ENCODE peak calls at places on chromosomes 11 and 22, in eight cellular contexts. One of them, this sample, is unnamed.

GRCh38 chr22:50089231-50090140 is at the start of gene MOV10L1:
- DNase-seq in cardiac muscle cell: no peak
- DNase-seq in GM06990: no peak
- DNase-seq in activated naive CD4-positive, alpha-beta T cell treated with anti-CD3 and anti-CD28 coated beads for 36 hours: no peak
- DNase-seq in PC-9: no peak
- DNase-seq in hippocampal formation: no peak
- DNase-seq in stimulated activated CD4-positive, alpha-beta T cell treated with anti-CD3 and anti-CD28 coated beads, Interleukin-15, amount 100 ng/mL, for 48 hours: peak
- DNase-seq in HCT116: no peak
- DNase-seq in this sample: no peak

GRCh38 chr22:46086577-46087335 is 63.6 kb upstream of the PPARA start:
- DNase-seq in cardiac muscle cell: no peak
- DNase-seq in GM06990: no peak
- DNase-seq in activated naive CD4-positive, alpha-beta T cell treated with anti-CD3 and anti-CD28 coated beads for 36 hours: no peak
- DNase-seq in PC-9: no peak
- DNase-seq in hippocampal formation: no peak
- DNase-seq in stimulated activated CD4-positive, alpha-beta T cell treated with anti-CD3 and anti-CD28 coated beads, Interleukin-15, amount 100 ng/mL, for 48 hours: no peak
- DNase-seq in HCT116: no peak
- DNase-seq in this sample: no peak

GRCh38 chr22:37418627-37419369 is 8.5 kb downstream of the ELFN2 start:
- DNase-seq in cardiac muscle cell: no peak
- DNase-seq in GM06990: no peak
- DNase-seq in activated naive CD4-positive, alpha-beta T cell treated with anti-CD3 and anti-CD28 coated beads for 36 hours: no peak
- DNase-seq in PC-9: no peak
- DNase-seq in hippocampal formation: no peak
- DNase-seq in stimulated activated CD4-positive, alpha-beta T cell treated with anti-CD3 and anti-CD28 coated beads, Interleukin-15, amount 100 ng/mL, for 48 hours: no peak
- DNase-seq in HCT116: no peak
- DNase-seq in this sample: no peak

GRCh38 chr11:22521226-22521625 is 104.4 kb downstream of the FANCF start:
- DNase-seq in cardiac muscle cell: no peak
- DNase-seq in GM06990: peak
- DNase-seq in activated naive CD4-positive, alpha-beta T cell treated with anti-CD3 and anti-CD28 coated beads for 36 hours: peak
- DNase-seq in PC-9: no peak
- DNase-seq in hippocampal formation: no peak
- DNase-seq in stimulated activated CD4-positive, alpha-beta T cell treated with anti-CD3 and anti-CD28 coated beads, Interleukin-15, amount 100 ng/mL, for 48 hours: no peak
- DNase-seq in HCT116: peak
- DNase-seq in this sample: no peak

GRCh38 chr11:95919514-95919913 is 4.4 kb downstream of the MTMR2 start:
- DNase-seq in cardiac muscle cell: no peak
- DNase-seq in GM06990: no peak
- DNase-seq in activated naive CD4-positive, alpha-beta T cell treated with anti-CD3 and anti-CD28 coated beads for 36 hours: no peak
- DNase-seq in PC-9: no peak
- DNase-seq in hippocampal formation: no peak
- DNase-seq in stimulated activated CD4-positive, alpha-beta T cell treated with anti-CD3 and anti-CD28 coated beads, Interleukin-15, amount 100 ng/mL, for 48 hours: no peak
- DNase-seq in HCT116: no peak
- DNase-seq in this sample: no peak

GRCh38 chr22:23067023-23067650 is 3.2 kb upstream of the GNAZ start:
- DNase-seq in cardiac muscle cell: no peak
- DNase-seq in GM06990: no peak
- DNase-seq in activated naive CD4-positive, alpha-beta T cell treated with anti-CD3 and anti-CD28 coated beads for 36 hours: no peak
- DNase-seq in PC-9: no peak
- DNase-seq in hippocampal formation: no peak
- DNase-seq in stimulated activated CD4-positive, alpha-beta T cell treated with anti-CD3 and anti-CD28 coated beads, Interleukin-15, amount 100 ng/mL, for 48 hours: no peak
- DNase-seq in HCT116: no peak
- DNase-seq in this sample: no peak

GRCh38 chr11:130070829-130071205 is 1.1 kb downstream of the APLP2 start:
- DNase-seq in cardiac muscle cell: peak
- DNase-seq in GM06990: no peak
- DNase-seq in activated naive CD4-positive, alpha-beta T cell treated with anti-CD3 and anti-CD28 coated beads for 36 hours: no peak
- DNase-seq in PC-9: no peak
- DNase-seq in hippocampal formation: peak
- DNase-seq in stimulated activated CD4-positive, alpha-beta T cell treated with anti-CD3 and anti-CD28 coated beads, Interleukin-15, amount 100 ng/mL, for 48 hours: no peak
- DNase-seq in HCT116: no peak
- DNase-seq in this sample: no peak

GRCh38 chr11:18371279-18371678 is 23.1 kb upstream of the LDHA start:
- DNase-seq in cardiac muscle cell: peak
- DNase-seq in GM06990: no peak
- DNase-seq in activated naive CD4-positive, alpha-beta T cell treated with anti-CD3 and anti-CD28 coated beads for 36 hours: no peak
- DNase-seq in PC-9: no peak
- DNase-seq in hippocampal formation: no peak
- DNase-seq in stimulated activated CD4-positive, alpha-beta T cell treated with anti-CD3 and anti-CD28 coated beads, Interleukin-15, amount 100 ng/mL, for 48 hours: no peak
- DNase-seq in HCT116: no peak
- DNase-seq in this sample: no peak

GRCh38 chr11:119450590-119450989 is 27.6 kb upstream of the THY1 start:
- DNase-seq in cardiac muscle cell: no peak
- DNase-seq in GM06990: no peak
- DNase-seq in activated naive CD4-positive, alpha-beta T cell treated with anti-CD3 and anti-CD28 coated beads for 36 hours: no peak
- DNase-seq in PC-9: no peak
- DNase-seq in hippocampal formation: no peak
- DNase-seq in stimulated activated CD4-positive, alpha-beta T cell treated with anti-CD3 and anti-CD28 coated beads, Interleukin-15, amount 100 ng/mL, for 48 hours: no peak
- DNase-seq in HCT116: no peak
- DNase-seq in this sample: no peak

GRCh38 chr22:28955817-28956216 is 72.4 kb downstream of the ZNRF3 start:
- DNase-seq in cardiac muscle cell: no peak
- DNase-seq in GM06990: peak
- DNase-seq in activated naive CD4-positive, alpha-beta T cell treated with anti-CD3 and anti-CD28 coated beads for 36 hours: peak
- DNase-seq in PC-9: no peak
- DNase-seq in hippocampal formation: no peak
- DNase-seq in stimulated activated CD4-positive, alpha-beta T cell treated with anti-CD3 and anti-CD28 coated beads, Interleukin-15, amount 100 ng/mL, for 48 hours: peak
- DNase-seq in HCT116: no peak
- DNase-seq in this sample: no peak

GRCh38 chr11:75461136-75461535 is 28.1 kb upstream of the KLHL35 start:
- DNase-seq in cardiac muscle cell: no peak
- DNase-seq in GM06990: no peak
- DNase-seq in activated naive CD4-positive, alpha-beta T cell treated with anti-CD3 and anti-CD28 coated beads for 36 hours: no peak
- DNase-seq in PC-9: no peak
- DNase-seq in hippocampal formation: no peak
- DNase-seq in stimulated activated CD4-positive, alpha-beta T cell treated with anti-CD3 and anti-CD28 coated beads, Interleukin-15, amount 100 ng/mL, for 48 hours: no peak
- DNase-seq in HCT116: no peak
- DNase-seq in this sample: no peak

GRCh38 chr11:111283945-111284481 is 14.3 kb upstream of the POU2AF3 start:
- DNase-seq in cardiac muscle cell: no peak
- DNase-seq in GM06990: no peak
- DNase-seq in activated naive CD4-positive, alpha-beta T cell treated with anti-CD3 and anti-CD28 coated beads for 36 hours: no peak
- DNase-seq in PC-9: no peak
- DNase-seq in hippocampal formation: no peak
- DNase-seq in stimulated activated CD4-positive, alpha-beta T cell treated with anti-CD3 and anti-CD28 coated beads, Interleukin-15, amount 100 ng/mL, for 48 hours: no peak
- DNase-seq in HCT116: no peak
- DNase-seq in this sample: peak

GRCh38 chr22:50260434-50260800 is 1.1 kb downstream of the MAPK12 start:
- DNase-seq in cardiac muscle cell: no peak
- DNase-seq in GM06990: no peak
- DNase-seq in activated naive CD4-positive, alpha-beta T cell treated with anti-CD3 and anti-CD28 coated beads for 36 hours: no peak
- DNase-seq in PC-9: no peak
- DNase-seq in hippocampal formation: no peak
- DNase-seq in stimulated activated CD4-positive, alpha-beta T cell treated with anti-CD3 and anti-CD28 coated beads, Interleukin-15, amount 100 ng/mL, for 48 hours: no peak
- DNase-seq in HCT116: no peak
- DNase-seq in this sample: no peak

GRCh38 chr22:16954060-16954403 is 54.0 kb downstream of the GAB4 start:
- DNase-seq in cardiac muscle cell: no peak
- DNase-seq in GM06990: no peak
- DNase-seq in activated naive CD4-positive, alpha-beta T cell treated with anti-CD3 and anti-CD28 coated beads for 36 hours: no peak
- DNase-seq in PC-9: no peak
- DNase-seq in hippocampal formation: no peak
- DNase-seq in stimulated activated CD4-positive, alpha-beta T cell treated with anti-CD3 and anti-CD28 coated beads, Interleukin-15, amount 100 ng/mL, for 48 hours: no peak
- DNase-seq in HCT116: no peak
- DNase-seq in this sample: no peak

GRCh38 chr11:17313349-17314231 is 37.1 kb downstream of the NUCB2 start:
- DNase-seq in cardiac muscle cell: no peak
- DNase-seq in GM06990: no peak
- DNase-seq in activated naive CD4-positive, alpha-beta T cell treated with anti-CD3 and anti-CD28 coated beads for 36 hours: no peak
- DNase-seq in PC-9: no peak
- DNase-seq in hippocampal formation: no peak
- DNase-seq in stimulated activated CD4-positive, alpha-beta T cell treated with anti-CD3 and anti-CD28 coated beads, Interleukin-15, amount 100 ng/mL, for 48 hours: no peak
- DNase-seq in HCT116: no peak
- DNase-seq in this sample: no peak